ENCODE peak calls at places on chromosomes 5 and 9, in five cellular contexts. One of them, this sample, is unnamed.

GRCh38 chr5:43065384-43066230 is 25.5 kb upstream of the ANXA2R start:
- DNase-seq in adipocyte: peak
- DNase-seq in activated CD4-positive, alpha-beta T cell treated with anti-CD3 and anti-CD28 coated beads for 24 hours: peak
- DNase-seq in DMS153: peak
- DNase-seq in neural progenitor cell: peak
- DNase-seq in this sample: peak

GRCh38 chr5:107887181-107887580 is 216.4 kb upstream of the EFNA5 start:
- DNase-seq in neural progenitor cell: no peak
- DNase-seq in activated CD4-positive, alpha-beta T cell treated with anti-CD3 and anti-CD28 coated beads for 24 hours: no peak
- DNase-seq in adipocyte: no peak
- DNase-seq in DMS153: no peak
- DNase-seq in this sample: no peak

GRCh38 chr9:92774274-92774673 is 9.6 kb upstream of the BICD2 start:
- DNase-seq in adipocyte: peak
- DNase-seq in DMS153: no peak
- DNase-seq in neural progenitor cell: no peak
- DNase-seq in activated CD4-positive, alpha-beta T cell treated with anti-CD3 and anti-CD28 coated beads for 24 hours: no peak
- DNase-seq in this sample: peak

GRCh38 chr9:30250872-30251271 is 2133.6 kb upstream of the ACO1 start:
- DNase-seq in DMS153: no peak
- DNase-seq in adipocyte: no peak
- DNase-seq in activated CD4-positive, alpha-beta T cell treated with anti-CD3 and anti-CD28 coated beads for 24 hours: no peak
- DNase-seq in neural progenitor cell: no peak
- DNase-seq in this sample: no peak

GRCh38 chr5:71747182-71747581 is 28.1 kb downstream of the CARTPT start:
- DNase-seq in adipocyte: no peak
- DNase-seq in DMS153: no peak
- DNase-seq in neural progenitor cell: no peak
- DNase-seq in activated CD4-positive, alpha-beta T cell treated with anti-CD3 and anti-CD28 coated beads for 24 hours: no peak
- DNase-seq in this sample: no peak

GRCh38 chr9:132162764-132163456 is 1.1 kb downstream of the NTNG2 start:
- DNase-seq in adipocyte: peak
- DNase-seq in DMS153: no peak
- DNase-seq in neural progenitor cell: peak
- DNase-seq in activated CD4-positive, alpha-beta T cell treated with anti-CD3 and anti-CD28 coated beads for 24 hours: no peak
- DNase-seq in this sample: no peak

GRCh38 chr5:14035859-14036440 is 91.5 kb upstream of the DNAH5 start:
- DNase-seq in neural progenitor cell: peak
- DNase-seq in adipocyte: peak
- DNase-seq in DMS153: peak
- DNase-seq in activated CD4-positive, alpha-beta T cell treated with anti-CD3 and anti-CD28 coated beads for 24 hours: no peak
- DNase-seq in this sample: peak

GRCh38 chr5:132013006-132013689 is 1.7 kb upstream of the ACSL6 start:
- DNase-seq in DMS153: no peak
- DNase-seq in neural progenitor cell: no peak
- DNase-seq in activated CD4-positive, alpha-beta T cell treated with anti-CD3 and anti-CD28 coated beads for 24 hours: no peak
- DNase-seq in adipocyte: no peak
- DNase-seq in this sample: no peak

GRCh38 chr9:33737811-33738606 is 57.4 kb upstream of the PRSS3 start:
- DNase-seq in adipocyte: peak
- DNase-seq in activated CD4-positive, alpha-beta T cell treated with anti-CD3 and anti-CD28 coated beads for 24 hours: no peak
- DNase-seq in neural progenitor cell: peak
- DNase-seq in DMS153: peak
- DNase-seq in this sample: peak

GRCh38 chr5:90876366-90876765 is 317.8 kb downstream of the ADGRV1 start:
- DNase-seq in neural progenitor cell: peak
- DNase-seq in adipocyte: no peak
- DNase-seq in DMS153: no peak
- DNase-seq in activated CD4-positive, alpha-beta T cell treated with anti-CD3 and anti-CD28 coated beads for 24 hours: no peak
- DNase-seq in this sample: no peak

GRCh38 chr5:133200256-133200655 is 148.4 kb downstream of the HSPA4 start:
- DNase-seq in neural progenitor cell: no peak
- DNase-seq in adipocyte: no peak
- DNase-seq in activated CD4-positive, alpha-beta T cell treated with anti-CD3 and anti-CD28 coated beads for 24 hours: no peak
- DNase-seq in DMS153: no peak
- DNase-seq in this sample: no peak

GRCh38 chr5:172799416-172799815 is 28.4 kb upstream of the DUSP1 start:
- DNase-seq in activated CD4-positive, alpha-beta T cell treated with anti-CD3 and anti-CD28 coated beads for 24 hours: no peak
- DNase-seq in neural progenitor cell: no peak
- DNase-seq in adipocyte: no peak
- DNase-seq in DMS153: no peak
- DNase-seq in this sample: no peak

GRCh38 chr5:121257621-121258020 is 594.1 kb upstream of the FTMT start:
- DNase-seq in neural progenitor cell: no peak
- DNase-seq in activated CD4-positive, alpha-beta T cell treated with anti-CD3 and anti-CD28 coated beads for 24 hours: no peak
- DNase-seq in adipocyte: no peak
- DNase-seq in DMS153: no peak
- DNase-seq in this sample: no peak

GRCh38 chr5:118990582-118990981 is 2.2 kb upstream of the DTWD2 start:
- DNase-seq in DMS153: no peak
- DNase-seq in neural progenitor cell: no peak
- DNase-seq in adipocyte: no peak
- DNase-seq in activated CD4-positive, alpha-beta T cell treated with anti-CD3 and anti-CD28 coated beads for 24 hours: no peak
- DNase-seq in this sample: no peak

GRCh38 chr5:87588316-87588715 is 175.6 kb upstream of the CCNH start:
- DNase-seq in DMS153: no peak
- DNase-seq in activated CD4-positive, alpha-beta T cell treated with anti-CD3 and anti-CD28 coated beads for 24 hours: no peak
- DNase-seq in adipocyte: no peak
- DNase-seq in neural progenitor cell: peak
- DNase-seq in this sample: no peak

GRCh38 chr5:50318220-50318619 is 122.9 kb downstream of the EMB start:
- DNase-seq in adipocyte: no peak
- DNase-seq in activated CD4-positive, alpha-beta T cell treated with anti-CD3 and anti-CD28 coated beads for 24 hours: no peak
- DNase-seq in neural progenitor cell: no peak
- DNase-seq in DMS153: no peak
- DNase-seq in this sample: no peak

GRCh38 chr9:79049371-79049770 is 522.4 kb upstream of the TLE4 start:
- DNase-seq in adipocyte: no peak
- DNase-seq in activated CD4-positive, alpha-beta T cell treated with anti-CD3 and anti-CD28 coated beads for 24 hours: no peak
- DNase-seq in DMS153: no peak
- DNase-seq in neural progenitor cell: no peak
- DNase-seq in this sample: no peak

GRCh38 chr5:149210229-149210628 is 61.4 kb upstream of the AFAP1L1 start:
- DNase-seq in activated CD4-positive, alpha-beta T cell treated with anti-CD3 and anti-CD28 coated beads for 24 hours: no peak
- DNase-seq in DMS153: no peak
- DNase-seq in neural progenitor cell: no peak
- DNase-seq in adipocyte: no peak
- DNase-seq in this sample: peak

GRCh38 chr5:125486634-125487033 is 740.2 kb upstream of the ZNF608 start:
- DNase-seq in neural progenitor cell: no peak
- DNase-seq in adipocyte: peak
- DNase-seq in activated CD4-positive, alpha-beta T cell treated with anti-CD3 and anti-CD28 coated beads for 24 hours: no peak
- DNase-seq in DMS153: no peak
- DNase-seq in this sample: peak

GRCh38 chr9:134283692-134284265 is 42.5 kb upstream of the RXRA start:
- DNase-seq in activated CD4-positive, alpha-beta T cell treated with anti-CD3 and anti-CD28 coated beads for 24 hours: no peak
- DNase-seq in DMS153: no peak
- DNase-seq in neural progenitor cell: no peak
- DNase-seq in adipocyte: no peak
- DNase-seq in this sample: no peak

GRCh38 chr5:33854733-33855151 is 37.0 kb downstream of the ADAMTS12 start:
- DNase-seq in DMS153: no peak
- DNase-seq in adipocyte: peak
- DNase-seq in activated CD4-positive, alpha-beta T cell treated with anti-CD3 and anti-CD28 coated beads for 24 hours: no peak
- DNase-seq in neural progenitor cell: peak
- DNase-seq in this sample: peak

GRCh38 chr5:147400076-147400809 is 109.6 kb downstream of the DPYSL3 start:
- DNase-seq in adipocyte: no peak
- DNase-seq in activated CD4-positive, alpha-beta T cell treated with anti-CD3 and anti-CD28 coated beads for 24 hours: no peak
- DNase-seq in neural progenitor cell: no peak
- DNase-seq in DMS153: no peak
- DNase-seq in this sample: no peak

GRCh38 chr9:135301271-135302263 is 178.0 kb upstream of the PPP1R26 start:
- DNase-seq in neural progenitor cell: no peak
- DNase-seq in DMS153: no peak
- DNase-seq in adipocyte: no peak
- DNase-seq in activated CD4-positive, alpha-beta T cell treated with anti-CD3 and anti-CD28 coated beads for 24 hours: no peak
- DNase-seq in this sample: no peak

GRCh38 chr9:96071245-96072124 is 196.0 kb downstream of the ERCC6L2 start:
- DNase-seq in DMS153: no peak
- DNase-seq in activated CD4-positive, alpha-beta T cell treated with anti-CD3 and anti-CD28 coated beads for 24 hours: no peak
- DNase-seq in adipocyte: peak
- DNase-seq in neural progenitor cell: peak
- DNase-seq in this sample: peak

GRCh38 chr9:89342948-89343347 is 24.6 kb downstream of the SECISBP2 start:
- DNase-seq in activated CD4-positive, alpha-beta T cell treated with anti-CD3 and anti-CD28 coated beads for 24 hours: no peak
- DNase-seq in DMS153: no peak
- DNase-seq in adipocyte: no peak
- DNase-seq in neural progenitor cell: no peak
- DNase-seq in this sample: no peak

GRCh38 chr5:78624011-78624541 is 24.5 kb downstream of the LHFPL2 start:
- DNase-seq in DMS153: no peak
- DNase-seq in activated CD4-positive, alpha-beta T cell treated with anti-CD3 and anti-CD28 coated beads for 24 hours: no peak
- DNase-seq in adipocyte: no peak
- DNase-seq in neural progenitor cell: no peak
- DNase-seq in this sample: no peak

GRCh38 chr5:135880278-135880677 is 15.4 kb downstream of the IL9 start:
- DNase-seq in neural progenitor cell: peak
- DNase-seq in activated CD4-positive, alpha-beta T cell treated with anti-CD3 and anti-CD28 coated beads for 24 hours: no peak
- DNase-seq in DMS153: no peak
- DNase-seq in adipocyte: no peak
- DNase-seq in this sample: no peak

GRCh38 chr5:5381259-5382006 is 41.0 kb upstream of the ICE1 start:
- DNase-seq in activated CD4-positive, alpha-beta T cell treated with anti-CD3 and anti-CD28 coated beads for 24 hours: no peak
- DNase-seq in DMS153: no peak
- DNase-seq in adipocyte: no peak
- DNase-seq in neural progenitor cell: no peak
- DNase-seq in this sample: no peak

GRCh38 chr5:83118471-83118870 is 41.1 kb downstream of the XRCC4 start:
- DNase-seq in adipocyte: no peak
- DNase-seq in neural progenitor cell: no peak
- DNase-seq in DMS153: no peak
- DNase-seq in activated CD4-positive, alpha-beta T cell treated with anti-CD3 and anti-CD28 coated beads for 24 hours: no peak
- DNase-seq in this sample: no peak

GRCh38 chr5:5799826-5800225 is 377.3 kb downstream of the ICE1 start:
- DNase-seq in activated CD4-positive, alpha-beta T cell treated with anti-CD3 and anti-CD28 coated beads for 24 hours: no peak
- DNase-seq in adipocyte: no peak
- DNase-seq in neural progenitor cell: no peak
- DNase-seq in DMS153: no peak
- DNase-seq in this sample: no peak

GRCh38 chr5:147310059-147310704 is 75.4 kb downstream of the STK32A start:
- DNase-seq in DMS153: peak
- DNase-seq in adipocyte: peak
- DNase-seq in neural progenitor cell: no peak
- DNase-seq in activated CD4-positive, alpha-beta T cell treated with anti-CD3 and anti-CD28 coated beads for 24 hours: no peak
- DNase-seq in this sample: peak

GRCh38 chr9:109253637-109254284 is 67.1 kb downstream of the EPB41L4B start:
- DNase-seq in adipocyte: peak
- DNase-seq in neural progenitor cell: no peak
- DNase-seq in activated CD4-positive, alpha-beta T cell treated with anti-CD3 and anti-CD28 coated beads for 24 hours: no peak
- DNase-seq in DMS153: no peak
- DNase-seq in this sample: peak

GRCh38 chr9:131307974-131308373 is 18.5 kb downstream of the PLPP7 start:
- DNase-seq in activated CD4-positive, alpha-beta T cell treated with anti-CD3 and anti-CD28 coated beads for 24 hours: no peak
- DNase-seq in adipocyte: no peak
- DNase-seq in DMS153: no peak
- DNase-seq in neural progenitor cell: no peak
- DNase-seq in this sample: no peak

GRCh38 chr5:110738503-110738811 is 350 bp upstream of the SLC25A46 start:
- DNase-seq in activated CD4-positive, alpha-beta T cell treated with anti-CD3 and anti-CD28 coated beads for 24 hours: no peak
- DNase-seq in neural progenitor cell: no peak
- DNase-seq in adipocyte: no peak
- DNase-seq in DMS153: no peak
- DNase-seq in this sample: no peak

GRCh38 chr5:158809310-158809709 is 290.4 kb downstream of the EBF1 start:
- DNase-seq in activated CD4-positive, alpha-beta T cell treated with anti-CD3 and anti-CD28 coated beads for 24 hours: no peak
- DNase-seq in DMS153: no peak
- DNase-seq in neural progenitor cell: no peak
- DNase-seq in adipocyte: no peak
- DNase-seq in this sample: no peak

GRCh38 chr5:141245250-141245717 is at the start of gene PCDHB15:
- DNase-seq in neural progenitor cell: peak
- DNase-seq in DMS153: no peak
- DNase-seq in adipocyte: peak
- DNase-seq in activated CD4-positive, alpha-beta T cell treated with anti-CD3 and anti-CD28 coated beads for 24 hours: no peak
- DNase-seq in this sample: no peak

GRCh38 chr5:78920604-78921003 is 64.5 kb downstream of the ARSB start:
- DNase-seq in adipocyte: peak
- DNase-seq in activated CD4-positive, alpha-beta T cell treated with anti-CD3 and anti-CD28 coated beads for 24 hours: no peak
- DNase-seq in DMS153: peak
- DNase-seq in neural progenitor cell: no peak
- DNase-seq in this sample: peak

This sample was measured in brain microvascular endothelial cell.